ENCODE peak calls at places on chromosomes 2 and 18, in ten cellular contexts. T is SJSA1; P is CD8-positive, alpha-beta memory T cell; K is naive thymus-derived CD4-positive, alpha-beta T cell; L is AG04450; M is PC-3; Q is fibroblast of pulmonary artery; X is right atrium auricular region; R is A549; V is foreskin fibroblast. J is an unnamed sample.
A peak's percentile ranks its signal among the peaks of the same experiment; 100 is the strongest.

GRCh38 chr2:180980943-180981898 is 816 bp downstream of the UBE2E3 start:
- DNase-seq in T (no peak), P (peak; percentile 24), K (peak; percentile 37), L (no peak), M (peak; percentile 47), Q (peak; percentile 46), X (no peak), R (no peak), V (peak; percentile 12), J (peak; percentile 51)

GRCh38 chr2:48248251-48248933 is 281.6 kb upstream of the STON1 start:
- DNase-seq in T (peak; percentile 71), P (no peak), K (no peak), L (peak; percentile 85), M (peak; percentile 94), Q (peak; percentile 87), X (no peak), R (peak; percentile 70), V (peak; percentile 87), J (peak; percentile 91)

GRCh38 chr2:229407170-229407569 is 136.1 kb upstream of the PID1 start:
- DNase-seq in T (peak; percentile 86), P (no peak), K (no peak), L (no peak), M (peak; percentile 83), Q (peak; percentile 99), X (peak; percentile 96), R (peak; percentile 55), V (peak; percentile 93), J (peak; percentile 87)

GRCh38 chr2:20626698-20627471 is 24.0 kb downstream of the HS1BP3 start:
- DNase-seq in T (no peak), P (no peak), K (no peak), L (no peak), M (no peak), Q (no peak), X (no peak), R (no peak), V (no peak), J (no peak)

GRCh38 chr2:43522177-43522576 is 73.7 kb downstream of the THADA start:
- DNase-seq in T (no peak), P (no peak), K (no peak), L (no peak), M (no peak), Q (no peak), X (no peak), R (no peak), V (no peak), J (no peak)

GRCh38 chr18:62715829-62716678 is 713 bp downstream of the PHLPP1 start:
- DNase-seq in T (peak; percentile 59), P (peak; percentile 66), K (peak; percentile 67), L (no peak), M (peak; percentile 55), Q (peak; percentile 67), X (peak; percentile 64), R (peak; percentile 14), V (peak; percentile 61), J (peak; percentile 42)

GRCh38 chr18:40159141-40160017 is 1795.7 kb upstream of the PIK3C3 start:
- DNase-seq in T (no peak), P (no peak), K (no peak), L (no peak), M (peak; percentile 41), Q (peak; percentile 78), X (no peak), R (no peak), V (peak; percentile 24), J (peak; percentile 28)

GRCh38 chr18:3449702-3450357 is at the start of gene TGIF1:
- DNase-seq in T (peak; percentile 80), P (peak; percentile 43), K (peak; percentile 41), L (no peak), M (peak; percentile 81), Q (peak; percentile 92), X (peak; percentile 93), R (no peak), V (peak; percentile 80), J (peak; percentile 69)

GRCh38 chr2:129698593-129698992 is 280.9 kb upstream of the RAB6C start:
- DNase-seq in T (no peak), P (no peak), K (no peak), L (no peak), M (no peak), Q (no peak), X (no peak), R (no peak), V (no peak), J (no peak)

GRCh38 chr2:46471002-46471583 is 8.3 kb upstream of the TMEM247 start:
- DNase-seq in T (no peak), P (no peak), K (no peak), L (no peak), M (no peak), Q (no peak), X (no peak), R (no peak), V (no peak), J (no peak)

GRCh38 chr2:9221223-9221622 is 14.6 kb downstream of the ASAP2 start:
- DNase-seq in T (no peak), P (no peak), K (no peak), L (no peak), M (no peak), Q (peak; percentile 53), X (peak; percentile 59), R (no peak), V (no peak), J (no peak)

GRCh38 chr2:12050381-12050780 is 303.9 kb downstream of the LPIN1 start:
- DNase-seq in T (peak; percentile 79), P (no peak), K (no peak), L (peak; percentile 65), M (peak; percentile 90), Q (no peak), X (no peak), R (peak; percentile 14), V (peak; percentile 91), J (peak; percentile 67)

GRCh38 chr18:56785006-56785405 is 133.8 kb downstream of the WDR7 start:
- DNase-seq in T (no peak), P (no peak), K (no peak), L (no peak), M (no peak), Q (no peak), X (no peak), R (no peak), V (no peak), J (no peak)

DNA sequence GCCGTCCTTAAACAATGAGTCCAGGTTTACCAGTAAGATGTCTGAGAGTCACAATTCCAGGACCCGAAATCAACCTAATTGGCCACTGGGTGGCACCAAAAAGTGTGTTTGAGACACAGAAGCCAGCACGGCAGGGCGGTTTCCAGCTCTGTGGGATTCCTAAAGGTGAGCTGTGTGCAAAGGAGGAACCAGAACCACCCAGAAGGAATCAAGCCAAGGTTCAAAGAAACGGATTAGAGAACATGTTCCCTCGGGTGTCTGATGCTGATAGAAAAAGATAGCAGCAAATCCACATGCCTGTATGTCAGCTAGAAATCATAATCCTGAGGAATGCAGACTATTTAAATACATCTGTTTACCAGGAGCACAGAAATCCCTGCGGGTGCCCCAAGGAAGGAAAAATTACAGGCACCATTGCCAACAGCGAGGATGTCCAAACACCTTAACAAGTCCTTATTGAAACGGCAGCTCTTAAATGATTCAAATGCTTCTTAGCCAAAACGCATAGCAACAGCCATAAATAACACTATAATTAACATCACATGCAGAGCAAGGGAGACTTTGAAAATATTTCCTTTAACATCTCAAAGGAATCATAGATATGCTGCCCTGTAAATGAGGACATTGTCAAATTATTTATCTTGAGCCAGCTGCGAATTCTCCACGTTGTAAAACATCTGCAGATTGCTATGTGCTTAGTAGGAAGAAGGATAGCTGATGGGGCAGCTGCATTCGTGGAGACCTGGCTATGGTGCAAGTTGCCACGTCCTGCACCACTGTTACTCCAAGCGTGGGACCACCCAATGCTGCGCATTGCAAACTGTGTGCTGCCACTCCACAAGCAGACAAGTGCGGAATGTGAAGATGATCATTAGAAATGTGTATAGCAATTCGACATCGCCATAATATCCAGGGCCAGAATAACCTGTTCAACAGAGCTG is 318.7 kb upstream of the NCKAP5 start:
- DNase-seq in T (peak; percentile 64), P (peak; percentile 17), K (peak; percentile 22), L (peak; percentile 77), M (peak; percentile 91), Q (peak; percentile 67), X (peak; percentile 82), R (peak; percentile 71), V (peak; percentile 32), J (peak; percentile 27)
- H3K4me3 ChIP-seq in T (no peak overlapping the region), P (no peak overlapping the region), K (no peak overlapping the region), L (no peak overlapping the region), M (peak overlapping the region; percentile 46), Q (no peak overlapping the region), X (no peak overlapping the region), R (no peak overlapping the region), V (no peak overlapping the region), J (no peak overlapping the region)

DNA sequence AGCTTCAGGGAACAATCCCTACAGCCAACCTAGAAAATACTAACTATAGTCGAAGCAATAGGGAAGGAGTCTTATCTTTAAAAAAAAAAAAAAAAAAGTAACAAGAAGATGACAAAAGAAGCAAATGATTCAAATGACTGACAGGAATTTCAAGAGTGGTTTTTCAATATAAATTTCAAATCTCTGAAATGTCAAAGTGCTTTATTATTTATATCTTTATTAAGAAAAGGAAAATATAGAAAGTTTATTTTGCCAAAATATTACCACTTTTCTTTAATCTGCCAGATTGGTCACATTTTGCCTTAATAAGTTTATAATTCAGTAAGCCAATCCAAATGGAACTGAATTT is 63.5 kb upstream of the HNRNPA3 start:
- DNase-seq in T (no peak), P (no peak), K (no peak), L (no peak), M (no peak), Q (no peak), X (no peak), R (no peak), V (no peak), J (no peak)
- H3K4me3 ChIP-seq in T (no peak overlapping the region), P (peak overlapping the region; percentile 71), K (no peak overlapping the region), L (no peak overlapping the region), M (peak overlapping the region; percentile 62), Q (no peak overlapping the region), X (no peak overlapping the region), R (no peak overlapping the region), V (no peak overlapping the region), J (no peak overlapping the region)

GRCh38 chr2:241902357-241902991 is 32.9 kb downstream of the RTP5 start:
- DNase-seq in T (peak; percentile 40), P (no peak), K (no peak), L (no peak), M (no peak), Q (no peak), X (no peak), R (no peak), V (no peak), J (no peak)
- H3K4me3 ChIP-seq in T (no peak overlapping the region), P (no peak overlapping the region), K (no peak overlapping the region), L (no peak overlapping the region), M (no peak overlapping the region), Q (no peak overlapping the region), X (no peak overlapping the region), R (no peak overlapping the region), V (no peak overlapping the region), J (no peak overlapping the region)

DNA sequence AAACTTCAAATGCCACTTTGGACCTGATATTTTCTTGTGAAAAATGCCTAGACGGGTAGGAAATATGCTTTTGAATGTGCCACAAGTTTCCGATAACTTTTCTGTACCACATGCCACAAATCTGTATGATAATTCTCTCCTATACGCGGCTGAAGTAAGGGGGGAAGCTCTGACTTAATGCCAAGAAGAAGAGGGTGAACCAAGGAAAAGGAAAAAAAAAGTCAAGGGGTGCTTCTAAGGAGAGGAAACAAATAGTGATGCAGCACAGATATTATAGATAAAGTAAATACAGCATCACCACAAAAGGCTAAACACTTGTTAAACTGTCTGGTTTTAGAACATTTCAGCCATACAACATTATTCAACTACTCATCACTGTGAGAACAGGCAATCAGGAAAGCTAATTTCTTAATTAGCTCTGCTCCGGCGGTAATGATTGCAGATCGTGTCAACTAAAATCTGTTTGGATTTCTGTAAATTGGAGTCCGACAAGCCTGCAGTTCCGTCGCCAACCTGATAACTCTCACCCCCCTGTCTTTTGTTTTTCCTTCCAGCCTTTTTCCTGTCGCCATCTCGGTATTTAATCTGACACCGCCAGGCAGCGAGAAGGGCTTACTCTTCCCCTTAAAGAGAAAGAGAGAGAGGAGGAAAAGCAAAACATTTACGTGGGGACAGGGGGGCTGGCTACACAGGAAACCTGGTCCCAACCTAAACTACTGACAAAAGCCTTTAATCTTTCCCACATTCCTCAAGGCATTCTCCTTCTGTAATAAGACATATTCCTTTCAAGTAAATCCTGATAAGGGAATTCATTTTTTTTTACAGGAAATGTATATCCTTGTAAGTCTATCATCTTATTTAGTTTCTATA is 67.5 kb downstream of the ZEB2 start:
- DNase-seq in T (peak; percentile 46), P (no peak), K (no peak), L (no peak), M (peak; percentile 14), Q (peak; percentile 64), X (no peak), R (peak; percentile 2), V (no peak), J (peak; percentile 54)
- H3K4me3 ChIP-seq in T (no peak overlapping the region), P (no peak overlapping the region), K (no peak overlapping the region), L (peak overlapping the region; percentile 43), M (peak overlapping the region; percentile 17), Q (peak overlapping the region; percentile 37), X (peak overlapping the region; percentile 10), R (peak overlapping the region; percentile 3), V (peak overlapping the region; percentile 32), J (peak overlapping the region; percentile 40)

J was measured in astrocyte.